ENCODE peak calls at places on chromosome 19, in six cellular contexts. P is transverse colon, R is tibial nerve, T is esophagus muscularis mucosa, W is A549, M is upper lobe of left lung. Q is an unnamed sample.

GRCh38 chr19:30896551-30896950 is 452.7 kb downstream of the TSHZ3 start:
- DNase-seq in P (no peak), R (no peak), T (no peak), W (no peak), M (no peak), Q (peak)

GRCh38 chr19:12757544-12758274 is 6.1 kb downstream of the BEST2 start:
- DNase-seq in P (peak), R (no peak), T (no peak), W (peak), M (peak), Q (no peak)

GRCh38 chr19:17183271-17183757 is 31.8 kb upstream of the USE1 start:
- DNase-seq in P (no peak), R (no peak), T (no peak), W (no peak), M (no peak), Q (no peak)

GRCh38 chr19:29714371-29714952 is 599 bp downstream of the C19orf12 start:
- DNase-seq in P (no peak), R (no peak), T (no peak), W (peak), M (no peak), Q (no peak)

GRCh38 chr19:17751103-17751911 is at the start of gene FCHO1:
- DNase-seq in P (peak), R (no peak), T (no peak), W (no peak), M (peak), Q (no peak)

GRCh38 chr19:7582446-7582845 is 13.2 kb upstream of the CAMSAP3 start:
- DNase-seq in P (no peak), R (no peak), T (no peak), W (no peak), M (peak), Q (no peak)

GRCh38 chr19:32104465-32105235 is 240.8 kb upstream of the ZNF507 start:
- DNase-seq in P (peak), R (no peak), T (no peak), W (no peak), M (no peak), Q (no peak)

GRCh38 chr19:2524840-2525723 is 49.2 kb downstream of the GADD45B start:
- DNase-seq in P (no peak), R (no peak), T (no peak), W (peak), M (no peak), Q (no peak)

GRCh38 chr19:8208119-8208709 is 956 bp upstream of the CERS4 start:
- DNase-seq in P (no peak), R (no peak), T (no peak), W (no peak), M (peak), Q (no peak)

GRCh38 chr19:19034204-19034624 is 811 bp downstream of the ARMC6 start:
- DNase-seq in P (peak), R (no peak), T (no peak), W (peak), M (peak), Q (no peak)

GRCh38 chr19:7483720-7484201 is 5.1 kb downstream of the PEX11G start:
- DNase-seq in P (no peak), R (no peak), T (no peak), W (no peak), M (no peak), Q (no peak)

GRCh38 chr19:40357655-40358054 is 9.2 kb downstream of the PLD3 start:
- DNase-seq in P (no peak), R (no peak), T (no peak), W (no peak), M (no peak), Q (no peak)

GRCh38 chr19:40360020-40360686 is 11.7 kb downstream of the PLD3 start:
- DNase-seq in P (no peak), R (no peak), T (no peak), W (no peak), M (no peak), Q (no peak)

GRCh38 chr19:40356681-40357595 is 8.4 kb downstream of the PLD3 start:
- DNase-seq in P (no peak), R (no peak), T (no peak), W (no peak), M (no peak), Q (no peak)

GRCh38 chr19:40355975-40356680 is 7.6 kb downstream of the PLD3 start:
- DNase-seq in P (no peak), R (no peak), T (no peak), W (no peak), M (no peak), Q (no peak)

GRCh38 chr19:40358773-40359172 is 10.3 kb downstream of the PLD3 start:
- DNase-seq in P (peak), R (no peak), T (no peak), W (no peak), M (peak), Q (no peak)
- TF ChIP-seq EP300 in P (no peak), R (no peak), T (no peak), W (no peak), M (no peak), Q (no peak)

GRCh38 chr19:41882568-41883462 is at the start of gene ARHGEF1:
- DNase-seq in P (peak), R (no peak), T (no peak), W (peak), M (peak), Q (no peak)

GRCh38 chr19:41880329-41880708 is 2.7 kb upstream of the ARHGEF1 start:
- DNase-seq in P (no peak), R (no peak), T (no peak), W (no peak), M (no peak), Q (no peak)

GRCh38 chr19:41886761-41887710 is 4.1 kb downstream of the ARHGEF1 start:
- DNase-seq in P (peak), R (no peak), T (no peak), W (no peak), M (no peak), Q (no peak)

GRCh38 chr19:41883463-41883820 is 458 bp downstream of the ARHGEF1 start:
- DNase-seq in P (no peak), R (no peak), T (no peak), W (no peak), M (no peak), Q (no peak)

DNA sequence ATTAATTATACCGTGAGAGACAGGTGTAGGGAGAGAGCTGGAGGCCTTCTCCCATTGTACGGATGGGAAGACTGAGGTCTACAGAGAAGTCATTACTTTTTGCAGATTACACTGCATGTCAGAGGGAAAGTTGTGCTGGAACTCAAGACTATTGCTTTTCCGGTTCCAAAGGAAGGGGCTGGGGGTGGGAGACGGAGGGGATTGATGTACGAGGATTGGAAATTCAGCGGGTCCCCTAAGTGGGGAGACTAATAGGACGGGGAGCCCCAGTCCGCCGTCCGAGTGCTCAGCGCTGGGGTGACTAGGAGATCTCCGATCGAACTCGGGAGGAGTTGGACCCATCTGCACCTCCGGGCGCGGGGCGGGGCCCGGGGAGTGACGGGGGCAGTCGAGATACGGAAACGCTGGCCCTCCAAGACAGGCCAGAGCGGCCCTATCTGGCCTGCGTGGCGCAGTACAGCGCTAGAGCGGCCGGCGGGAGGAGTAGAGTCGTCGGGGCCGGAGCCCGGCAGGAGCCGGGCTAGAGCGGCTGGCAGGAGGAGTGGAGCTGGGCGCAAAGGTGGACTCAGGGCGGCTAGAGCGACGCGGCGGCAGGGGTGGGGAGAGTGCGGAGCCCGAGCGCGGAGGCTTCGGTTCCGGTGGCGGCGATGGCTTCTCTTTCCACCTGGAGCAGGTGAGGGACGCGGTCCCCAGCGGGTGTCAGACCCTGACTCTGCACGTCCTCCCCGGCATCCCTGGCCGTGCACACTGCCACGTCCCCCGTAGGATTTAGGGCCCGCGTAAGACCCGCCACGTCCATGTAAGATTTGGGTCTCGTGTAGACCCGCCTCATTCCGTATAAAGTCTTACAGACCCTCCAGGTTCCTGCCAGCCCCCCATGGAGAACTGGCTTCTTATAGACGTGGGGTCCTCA is 1.1 kb downstream of the ARHGEF1 start:
- DNase-seq in P (peak), R (peak), T (peak), W (peak), M (peak), Q (peak)
- TF ChIP-seq CTCF in P (no peak), R (no peak), T (peak), W (no peak), M (no peak), Q (no peak)

GRCh38 chr19:1261863-1262686 is 7.1 kb upstream of the CIRBP start:
- DNase-seq in P (peak), R (peak), T (no peak), W (peak), M (peak), Q (peak)
- TF ChIP-seq EP300 in P (peak), R (no peak), T (no peak), W (no peak), M (no peak), Q (no peak)

GRCh38 chr19:48591021-48591420 is 15.5 kb upstream of the SPACA4 start:
- DNase-seq in P (no peak), R (no peak), T (no peak), W (no peak), M (no peak), Q (no peak)
- TF ChIP-seq CTCF in P (no peak), R (no peak), T (no peak), W (no peak), M (no peak), Q (no peak)

DNA sequence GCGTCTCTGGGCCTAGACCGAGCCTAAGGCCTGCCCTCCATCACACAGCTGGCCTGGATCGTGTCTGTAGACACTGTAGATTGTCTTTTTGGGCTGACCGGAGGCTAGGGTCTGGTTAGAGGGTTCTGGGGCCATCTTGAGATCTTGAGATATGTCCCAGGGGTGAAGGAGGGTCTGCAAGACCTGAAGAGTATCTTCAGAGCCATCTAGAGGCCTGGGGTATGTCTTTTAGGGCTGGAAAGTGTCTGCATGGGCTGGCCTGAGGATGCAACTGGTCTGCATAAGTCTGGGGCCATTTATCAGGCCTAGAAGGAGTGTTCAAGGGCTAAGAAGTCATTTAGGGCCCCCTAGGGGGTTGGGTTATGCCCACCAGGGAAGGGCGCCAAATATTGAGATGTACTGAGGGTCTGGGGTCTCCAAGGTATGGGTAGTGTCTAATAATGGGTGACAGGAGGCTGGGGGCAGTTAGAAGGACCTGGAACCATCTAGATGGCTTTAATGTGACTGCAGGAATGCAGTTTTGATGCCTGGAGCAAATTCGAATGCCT is 553 bp downstream of the SCAF1 start:
- DNase-seq in P (no peak), R (no peak), T (no peak), W (no peak), M (no peak), Q (no peak)
- TF ChIP-seq EP300 in P (no peak), R (no peak), T (no peak), W (no peak), M (no peak), Q (no peak)

GRCh38 chr19:49489601-49490167 is 2.3 kb downstream of the RPL13A start:
- DNase-seq in P (no peak), R (no peak), T (no peak), W (no peak), M (no peak), Q (no peak)
- TF ChIP-seq CTCF in P (peak), R (no peak), T (no peak), W (peak), M (no peak), Q (no peak)

Q was measured in suprapubic skin.